ENCODE peak calls at places on chromosomes 13 and 19, in six cellular contexts. X is mammary epithelial cell; V is spleen; I is uterus; J is naive thymus-derived CD4-positive, alpha-beta T cell; D is left lung. L is an unnamed sample.

GRCh38 chr13:98143601-98144500 is 957 bp downstream of the FARP1 start:
- DNase-seq in V (peak; percentile 73), I (peak; percentile 31), D (no peak), X (peak; percentile 44), J (no peak), L (no peak)

GRCh38 chr19:2634228-2634951 is 68.1 kb downstream of the GNG7 start:
- DNase-seq in J (no peak), D (peak; percentile 82), I (no peak), V (peak; percentile 85), X (no peak), L (no peak)

GRCh38 chr19:42606660-42607351 is 12.1 kb upstream of the CEACAM8 start:
- DNase-seq in J (no peak), V (peak; percentile 88), D (peak; percentile 63), X (peak; percentile 61), I (no peak), L (peak; percentile 13)

GRCh38 chr19:31969110-31969509 is 376.3 kb upstream of the ZNF507 start:
- DNase-seq in J (no peak), V (no peak), D (no peak), X (no peak), I (no peak), L (no peak)

GRCh38 chr13:75705395-75705794 is 69.3 kb downstream of the LMO7 start:
- DNase-seq in J (no peak), D (no peak), X (peak; percentile 92), V (no peak), I (no peak), L (no peak)

GRCh38 chr13:40376867-40377266 is 289.6 kb downstream of the FOXO1 start:
- DNase-seq in X (no peak), V (no peak), I (no peak), J (no peak), D (no peak), L (no peak)

GRCh38 chr13:101552797-101553196 is 100.3 kb downstream of the ITGBL1 start:
- DNase-seq in D (no peak), I (no peak), V (no peak), X (peak; percentile 25), J (no peak), L (no peak)

GRCh38 chr13:30880756-30881155 is 25.3 kb upstream of the MEDAG start:
- DNase-seq in V (no peak), J (no peak), D (no peak), X (peak; percentile 70), I (no peak), L (no peak)

GRCh38 chr13:28750187-28751045 is 31.6 kb upstream of the SLC46A3 start:
- DNase-seq in V (no peak), X (peak; percentile 17), D (no peak), J (no peak), I (no peak), L (no peak)

GRCh38 chr13:21075303-21076264 is 14.2 kb upstream of the LATS2 start:
- DNase-seq in V (peak; percentile 88), I (peak; percentile 41), J (no peak), D (no peak), X (no peak), L (peak; percentile 60)

GRCh38 chr13:41639955-41640780 is 182.8 kb downstream of the RGCC start:
- DNase-seq in V (no peak), I (peak; percentile 56), J (no peak), X (no peak), D (no peak), L (no peak)

GRCh38 chr19:22914646-22915045 is 82.6 kb downstream of the ZNF723 start:
- DNase-seq in I (no peak), D (no peak), X (no peak), J (no peak), V (no peak), L (no peak)

GRCh38 chr19:22918221-22918620 is 84.8 kb downstream of the ZNF728 start:
- DNase-seq in V (no peak), I (no peak), X (no peak), D (no peak), J (no peak), L (no peak)

DNA sequence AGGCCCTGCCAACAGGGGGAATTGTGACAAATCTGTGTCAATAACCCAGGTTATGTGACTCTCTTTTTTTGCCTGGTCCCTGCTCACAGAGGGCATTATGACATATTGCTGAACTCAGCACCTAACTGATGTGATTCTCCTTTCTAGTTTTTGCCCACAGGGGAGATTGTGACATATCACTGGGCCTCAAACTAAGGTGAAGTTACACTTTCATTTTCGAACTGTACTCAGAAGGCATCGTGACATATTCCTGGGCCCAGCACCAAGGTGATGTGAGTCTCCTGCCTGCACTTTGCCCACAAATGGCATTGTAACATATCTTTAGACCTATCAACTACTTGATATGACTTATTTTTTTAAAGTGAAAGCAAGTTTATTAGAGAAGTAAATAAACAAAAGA is 83.0 kb downstream of the ZNF728 start:
- DNase-seq in X (no peak), J (no peak), I (no peak), D (no peak), V (no peak), L (no peak)
- H3K4me3 ChIP-seq in X (no peak overlapping the region), J (no peak overlapping the region), I (no peak overlapping the region), D (no peak overlapping the region), V (no peak overlapping the region), L (no peak overlapping the region)

DNA sequence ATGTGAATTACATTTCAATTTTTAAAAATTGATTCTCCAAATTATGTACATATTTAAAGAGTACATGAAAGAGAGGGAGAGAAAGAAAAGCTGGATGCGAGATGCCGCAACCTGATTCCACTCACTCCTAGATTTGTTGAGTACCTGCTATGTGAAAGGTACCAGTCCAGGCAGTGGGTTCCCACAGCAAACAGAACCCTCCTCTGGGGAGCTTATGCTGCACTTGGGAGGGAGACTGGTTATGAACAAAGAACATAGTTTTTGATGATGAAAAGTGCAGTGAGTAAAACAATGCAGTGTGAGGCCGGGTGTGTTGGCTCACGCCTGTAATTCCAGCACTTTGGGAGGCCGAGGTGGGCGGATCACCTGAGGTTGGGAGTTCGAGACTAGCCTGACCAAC is 43.4 kb downstream of the ACTN4 start:
- DNase-seq in D (no peak), V (no peak), X (no peak), J (no peak), I (no peak), L (no peak)
- H3K4me1 ChIP-seq in D (peaks cover 31% of the 10 kb centered on the region), V (peaks cover 90% of the 10 kb centered on the region), X (peaks cover 85% of the 10 kb centered on the region), J (peaks cover 21% of the 10 kb centered on the region), I (peaks cover 19% of the 10 kb centered on the region), L (peaks cover 43% of the 10 kb centered on the region)

DNA sequence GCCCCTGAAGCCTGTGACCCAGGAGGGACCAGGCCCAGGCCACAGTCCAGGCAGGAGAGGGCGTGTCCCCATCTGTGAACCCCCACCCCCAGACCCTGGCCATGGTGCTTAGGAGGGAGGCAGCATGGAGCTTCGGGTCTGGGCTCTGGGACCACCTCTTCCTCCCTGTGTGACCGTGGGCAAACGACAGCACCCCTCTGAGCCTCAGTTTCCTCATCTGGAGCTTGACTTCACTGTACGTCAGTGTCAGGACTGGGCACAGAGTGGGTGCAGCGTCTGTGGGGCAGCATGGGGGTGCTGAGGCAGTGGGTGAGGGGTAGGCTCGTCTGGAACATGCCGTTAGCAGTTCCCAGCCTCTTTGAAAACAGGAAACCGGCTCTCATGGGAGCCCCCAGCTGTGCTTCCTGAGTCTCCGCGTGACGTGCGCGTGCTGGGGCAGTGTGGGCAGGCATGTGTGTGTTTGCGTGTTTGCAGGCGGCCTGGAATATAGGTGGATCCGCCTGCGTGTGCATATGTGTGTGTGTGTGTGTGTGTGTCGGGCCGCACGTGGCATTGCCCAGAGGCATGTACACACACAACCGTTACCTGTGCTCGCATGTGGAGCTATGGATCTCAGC is 15.7 kb downstream of the ARRDC2 start:
- DNase-seq in J (peak; percentile 90), I (peak; percentile 43), X (no peak), D (peak; percentile 91), V (peak; percentile 95), L (peak; percentile 57)
- H3K4me3 ChIP-seq in J (peak overlapping the region; percentile 6), I (no peak overlapping the region), X (no peak overlapping the region), D (no peak overlapping the region), V (no peak overlapping the region), L (peak overlapping the region; percentile 24)

GRCh38 chr13:23671367-23671766 is 101.2 kb downstream of the TNFRSF19 start:
- DNase-seq in X (no peak), I (no peak), V (no peak), D (no peak), J (no peak), L (no peak)
- H3K4me1 ChIP-seq in X (peaks cover 10% of the 10 kb centered on the region), I (no peaks in the 10 kb centered on the region), V (no peaks in the 10 kb centered on the region), D (peaks cover 6% of the 10 kb centered on the region), J (no peaks in the 10 kb centered on the region), L (no peaks in the 10 kb centered on the region)

GRCh38 chr19:56405062-56405461 is 930 bp downstream of the ZNF583 start:
- DNase-seq in D (no peak), V (no peak), X (no peak), J (no peak), I (no peak), L (no peak)
- H3K4me3 ChIP-seq in D (peak overlapping the region; percentile 65), V (peak overlapping the region; percentile 71), X (no peak overlapping the region), J (peak overlapping the region; percentile 86), I (peak overlapping the region; percentile 83), L (peak overlapping the region; percentile 80)

GRCh38 chr13:26965058-26965380 is 204.4 kb upstream of the GPR12 start:
- DNase-seq in J (no peak), D (no peak), X (no peak), V (no peak), I (no peak), L (no peak)

GRCh38 chr13:26965976-26966375 is 205.4 kb upstream of the GPR12 start:
- DNase-seq in I (peak; percentile 66), X (no peak), V (no peak), J (no peak), D (no peak), L (no peak)

GRCh38 chr13:26964278-26965057 is 203.9 kb upstream of the GPR12 start:
- DNase-seq in I (no peak), X (no peak), J (no peak), D (peak; percentile 66), V (no peak), L (no peak)

GRCh38 chr13:26961890-26962615 is 201.5 kb upstream of the GPR12 start:
- DNase-seq in J (no peak), D (peak; percentile 87), X (no peak), V (no peak), I (no peak), L (no peak)

GRCh38 chr13:26962671-26963070 is 202.1 kb upstream of the GPR12 start:
- DNase-seq in D (no peak), V (no peak), J (no peak), I (no peak), X (no peak), L (no peak)
- H3K4me1 ChIP-seq in D (peaks cover 16% of the 10 kb centered on the region), V (no peaks in the 10 kb centered on the region), J (no peaks in the 10 kb centered on the region), I (no peaks in the 10 kb centered on the region), X (no peaks in the 10 kb centered on the region), L (no peaks in the 10 kb centered on the region)

L was measured in CD8-positive, alpha-beta T cell.